ENCODE peak calls at places on chromosomes 2 and 18, in six cellular contexts. One of them, this sample, is unnamed.

GRCh38 chr2:218015831-218016521 is 13.2 kb upstream of the TNS1 start:
- DNase-seq in type B pancreatic cell: no peak
- DNase-seq in endothelial cell: no peak
- DNase-seq in B cell: no peak
- DNase-seq in Calu3: no peak
- DNase-seq in GM20000: no peak
- DNase-seq in this sample: no peak

GRCh38 chr18:43935051-43935412 is 657.7 kb upstream of the SYT4 start:
- DNase-seq in type B pancreatic cell: no peak
- DNase-seq in endothelial cell: no peak
- DNase-seq in B cell: no peak
- DNase-seq in Calu3: no peak
- DNase-seq in GM20000: no peak
- DNase-seq in this sample: no peak

GRCh38 chr2:239087041-239087710 is 239.3 kb downstream of the TWIST2 start:
- DNase-seq in type B pancreatic cell: no peak
- DNase-seq in endothelial cell: no peak
- DNase-seq in B cell: no peak
- DNase-seq in Calu3: no peak
- DNase-seq in GM20000: no peak
- DNase-seq in this sample: no peak

GRCh38 chr2:84959045-84959493 is 11.9 kb upstream of the KCMF1 start:
- DNase-seq in type B pancreatic cell: no peak
- DNase-seq in endothelial cell: no peak
- DNase-seq in B cell: no peak
- DNase-seq in Calu3: no peak
- DNase-seq in GM20000: no peak
- DNase-seq in this sample: no peak

GRCh38 chr2:128789221-128789620 is 470.6 kb upstream of the HS6ST1 start:
- DNase-seq in type B pancreatic cell: peak
- DNase-seq in endothelial cell: no peak
- DNase-seq in B cell: no peak
- DNase-seq in Calu3: no peak
- DNase-seq in GM20000: no peak
- DNase-seq in this sample: no peak

GRCh38 chr18:45254683-45255082 is 360.6 kb upstream of the SLC14A2 start:
- DNase-seq in type B pancreatic cell: no peak
- DNase-seq in endothelial cell: no peak
- DNase-seq in B cell: no peak
- DNase-seq in Calu3: no peak
- DNase-seq in GM20000: no peak
- DNase-seq in this sample: no peak

GRCh38 chr2:240131941-240132650 is 4.0 kb downstream of the COPS9 start:
- DNase-seq in type B pancreatic cell: peak
- DNase-seq in endothelial cell: no peak
- DNase-seq in B cell: no peak
- DNase-seq in Calu3: no peak
- DNase-seq in GM20000: no peak
- DNase-seq in this sample: no peak

GRCh38 chr18:58056847-58057246 is 12.8 kb downstream of the NEDD4L start:
- DNase-seq in type B pancreatic cell: no peak
- DNase-seq in endothelial cell: no peak
- DNase-seq in B cell: no peak
- DNase-seq in Calu3: no peak
- DNase-seq in GM20000: no peak
- DNase-seq in this sample: no peak

GRCh38 chr2:26269571-26270170 is 24.9 kb downstream of the HADHB start:
- DNase-seq in type B pancreatic cell: no peak
- DNase-seq in endothelial cell: no peak
- DNase-seq in B cell: peak
- DNase-seq in Calu3: no peak
- DNase-seq in GM20000: peak
- DNase-seq in this sample: peak

GRCh38 chr2:141027221-141027620 is 1103.6 kb downstream of the LRP1B start:
- DNase-seq in type B pancreatic cell: no peak
- DNase-seq in endothelial cell: no peak
- DNase-seq in B cell: no peak
- DNase-seq in Calu3: no peak
- DNase-seq in GM20000: no peak
- DNase-seq in this sample: no peak

GRCh38 chr2:27990030-27990590 is 99.6 kb downstream of the BABAM2 start:
- DNase-seq in type B pancreatic cell: no peak
- DNase-seq in endothelial cell: no peak
- DNase-seq in B cell: no peak
- DNase-seq in Calu3: no peak
- DNase-seq in GM20000: no peak
- DNase-seq in this sample: no peak

GRCh38 chr2:145724499-145724898 is 1204.6 kb upstream of the ZEB2 start:
- DNase-seq in type B pancreatic cell: no peak
- DNase-seq in endothelial cell: no peak
- DNase-seq in B cell: no peak
- DNase-seq in Calu3: no peak
- DNase-seq in GM20000: no peak
- DNase-seq in this sample: no peak

GRCh38 chr2:45610281-45611019 is 617 bp downstream of the SRBD1 start:
- DNase-seq in type B pancreatic cell: no peak
- DNase-seq in endothelial cell: peak
- DNase-seq in B cell: peak
- DNase-seq in Calu3: peak
- DNase-seq in GM20000: peak
- DNase-seq in this sample: peak

GRCh38 chr2:7609556-7610323 is 692.5 kb downstream of the RNF144A start:
- DNase-seq in type B pancreatic cell: no peak
- DNase-seq in endothelial cell: no peak
- DNase-seq in B cell: no peak
- DNase-seq in Calu3: no peak
- DNase-seq in GM20000: no peak
- DNase-seq in this sample: no peak

GRCh38 chr2:110783474-110783873 is 51.1 kb downstream of the ACOXL start:
- DNase-seq in type B pancreatic cell: no peak
- DNase-seq in endothelial cell: no peak
- DNase-seq in B cell: no peak
- DNase-seq in Calu3: no peak
- DNase-seq in GM20000: no peak
- DNase-seq in this sample: no peak

GRCh38 chr2:241933175-241933911 is 63.8 kb downstream of the RTP5 start:
- DNase-seq in type B pancreatic cell: no peak
- DNase-seq in endothelial cell: no peak
- DNase-seq in B cell: no peak
- DNase-seq in Calu3: no peak
- DNase-seq in GM20000: no peak
- DNase-seq in this sample: no peak

GRCh38 chr2:178223806-178224205 is 29.5 kb downstream of the OSBPL6 start:
- DNase-seq in type B pancreatic cell: no peak
- DNase-seq in endothelial cell: no peak
- DNase-seq in B cell: no peak
- DNase-seq in Calu3: no peak
- DNase-seq in GM20000: no peak
- DNase-seq in this sample: no peak

GRCh38 chr2:24919100-24919976 is 699 bp downstream of the ADCY3 start:
- DNase-seq in type B pancreatic cell: no peak
- DNase-seq in endothelial cell: peak
- DNase-seq in B cell: peak
- DNase-seq in Calu3: peak
- DNase-seq in GM20000: peak
- DNase-seq in this sample: peak

DNA sequence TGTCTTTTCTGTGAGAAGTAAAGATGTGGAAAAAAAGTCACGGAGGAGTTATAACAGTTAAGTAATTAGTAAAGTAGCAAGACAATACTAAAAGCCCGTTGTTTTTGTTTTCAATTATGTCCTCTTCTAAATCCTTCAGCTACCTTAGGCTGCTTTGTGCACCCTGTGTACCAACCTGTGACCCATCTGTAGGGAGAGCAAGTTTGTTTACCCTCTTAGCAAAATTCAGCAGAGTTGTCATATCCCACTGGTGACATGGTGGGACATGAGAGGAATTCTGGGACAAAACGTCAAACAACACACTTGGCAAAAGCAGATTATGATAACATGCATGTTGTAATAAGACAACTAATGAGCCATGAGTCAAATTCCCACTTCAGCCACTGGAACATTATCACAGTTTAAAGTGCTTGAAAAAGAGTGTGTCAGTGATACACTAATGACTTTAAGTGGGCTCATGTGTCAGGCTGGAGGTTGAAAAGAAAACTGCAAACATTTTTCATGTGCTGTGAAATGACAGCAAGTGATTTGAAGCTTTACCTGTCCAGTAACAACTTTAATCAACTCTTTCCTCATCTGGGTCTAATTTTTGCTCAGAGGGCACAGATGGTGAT is 392.8 kb upstream of the ACVR2A start:
- DNase-seq in type B pancreatic cell: no peak
- DNase-seq in endothelial cell: no peak
- DNase-seq in B cell: no peak
- DNase-seq in Calu3: no peak
- DNase-seq in GM20000: no peak
- DNase-seq in this sample: no peak
- TF ChIP-seq CTCF in type B pancreatic cell: peak
- TF ChIP-seq CTCF in endothelial cell: no peak
- TF ChIP-seq CTCF in B cell: no peak
- TF ChIP-seq CTCF in Calu3: no peak
- TF ChIP-seq CTCF in GM20000: no peak
- TF ChIP-seq CTCF in this sample: no peak

DNA sequence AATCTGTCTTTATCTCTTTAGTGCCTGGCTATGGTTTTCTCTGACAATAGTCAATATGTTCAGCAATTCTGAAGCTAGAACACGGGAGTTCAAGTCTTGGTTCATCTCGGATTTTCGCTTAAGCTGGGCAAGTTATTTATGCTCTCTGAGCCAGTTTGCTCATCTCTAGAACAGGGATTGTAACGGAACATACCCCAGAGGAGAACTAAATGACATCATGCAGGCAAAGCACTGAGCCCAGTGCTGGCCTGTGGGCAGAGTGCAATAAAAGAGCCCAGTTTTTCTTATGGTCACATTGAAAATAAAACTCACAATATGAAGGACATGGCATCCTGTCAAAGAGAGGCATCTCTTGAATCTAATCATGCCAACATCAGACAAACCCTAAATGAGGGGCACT is 143.9 kb downstream of the ZBTB7C start:
- DNase-seq in type B pancreatic cell: no peak
- DNase-seq in endothelial cell: no peak
- DNase-seq in B cell: no peak
- DNase-seq in Calu3: no peak
- DNase-seq in GM20000: no peak
- DNase-seq in this sample: no peak
- TF ChIP-seq CTCF in type B pancreatic cell: no peak
- TF ChIP-seq CTCF in endothelial cell: no peak
- TF ChIP-seq CTCF in B cell: no peak
- TF ChIP-seq CTCF in Calu3: no peak
- TF ChIP-seq CTCF in GM20000: no peak
- TF ChIP-seq CTCF in this sample: no peak

DNA sequence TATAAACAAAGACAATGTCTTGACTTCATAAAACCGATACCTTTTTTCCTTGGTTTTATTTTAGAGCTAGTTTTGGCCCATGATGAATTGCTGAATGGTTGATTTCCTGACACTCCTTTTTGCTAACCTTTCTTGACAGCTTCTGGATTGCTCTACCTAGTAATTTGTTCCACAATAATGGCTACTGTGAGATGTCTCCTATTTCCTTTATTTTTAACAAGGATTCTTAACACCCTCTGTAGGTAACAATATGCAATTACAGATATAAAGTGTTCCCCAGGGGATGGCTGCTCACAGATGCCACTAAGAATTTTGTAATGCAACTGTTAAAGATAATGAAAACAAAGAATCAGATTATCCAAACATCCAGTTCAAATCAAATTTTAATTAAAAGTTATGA is 100.8 kb upstream of the ATP5MC3 start:
- DNase-seq in type B pancreatic cell: no peak
- DNase-seq in endothelial cell: no peak
- DNase-seq in B cell: peak
- DNase-seq in Calu3: no peak
- DNase-seq in GM20000: peak
- DNase-seq in this sample: peak
- TF ChIP-seq CTCF in type B pancreatic cell: peak
- TF ChIP-seq CTCF in endothelial cell: peak
- TF ChIP-seq CTCF in B cell: peak
- TF ChIP-seq CTCF in Calu3: peak
- TF ChIP-seq CTCF in GM20000: no peak
- TF ChIP-seq CTCF in this sample: peak

GRCh38 chr2:96117701-96118588 is 1.6 kb upstream of the ADRA2B start:
- DNase-seq in type B pancreatic cell: no peak
- DNase-seq in endothelial cell: no peak
- DNase-seq in B cell: no peak
- DNase-seq in Calu3: peak
- DNase-seq in GM20000: no peak
- DNase-seq in this sample: no peak
- TF ChIP-seq CTCF in type B pancreatic cell: no peak
- TF ChIP-seq CTCF in endothelial cell: no peak
- TF ChIP-seq CTCF in B cell: no peak
- TF ChIP-seq CTCF in Calu3: peak
- TF ChIP-seq CTCF in GM20000: no peak
- TF ChIP-seq CTCF in this sample: no peak

DNA sequence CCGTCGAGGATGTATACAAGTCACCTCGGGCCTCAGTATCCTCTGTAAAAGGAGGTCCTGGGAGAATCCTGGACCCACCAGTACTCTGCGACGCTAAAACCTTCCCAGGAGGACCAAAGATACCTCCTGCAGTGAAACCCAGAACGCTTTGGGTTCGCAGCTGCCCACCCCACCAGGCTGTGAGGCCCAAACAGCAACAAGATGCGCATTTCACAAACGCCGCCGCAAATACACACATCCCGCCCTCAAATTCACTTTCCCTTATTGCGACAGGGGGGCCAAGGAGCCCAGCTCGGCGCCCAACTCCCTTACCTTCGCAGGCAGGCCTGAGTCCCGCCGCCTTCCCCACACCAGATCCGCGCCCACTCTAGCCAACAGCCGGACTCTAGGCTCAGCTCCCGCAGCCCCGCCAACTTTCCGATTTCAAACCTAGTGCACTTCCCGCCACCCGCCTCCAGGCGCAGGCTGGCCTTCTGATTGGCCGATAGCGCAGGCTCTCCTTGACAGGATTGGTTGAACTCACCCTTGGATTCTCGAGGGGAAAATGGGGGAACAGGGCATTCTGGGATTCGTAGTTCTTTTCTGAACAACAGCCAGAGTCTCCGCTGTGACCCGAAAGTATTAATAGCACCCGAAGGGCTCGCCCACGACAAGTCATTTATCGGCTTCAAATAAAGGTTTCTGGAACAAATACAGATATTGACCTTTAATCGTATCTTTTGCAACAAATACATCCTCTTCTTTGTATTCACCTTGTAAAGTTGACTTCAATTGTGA is at the start of gene SPC25:
- DNase-seq in type B pancreatic cell: peak
- DNase-seq in endothelial cell: peak
- DNase-seq in B cell: peak
- DNase-seq in Calu3: peak
- DNase-seq in GM20000: peak
- DNase-seq in this sample: peak
- TF ChIP-seq CTCF in type B pancreatic cell: peak
- TF ChIP-seq CTCF in endothelial cell: no peak
- TF ChIP-seq CTCF in B cell: no peak
- TF ChIP-seq CTCF in Calu3: no peak
- TF ChIP-seq CTCF in GM20000: no peak
- TF ChIP-seq CTCF in this sample: no peak

This sample was measured in GM10248.